ENCODE peak calls at places on chromosomes 16 and 17, in ten cellular contexts. Z is HTR-8/SVneo; C is colonic mucosa; P is left kidney; U is activated effector memory CD4-positive, alpha-beta T cell treated with Interleukin-2 at 50 U/mL for 16 hours; R is NCI-H1105; M is mucosa of descending colon; T is activated gamma-delta T cell treated with Interleukin-2 at 50 U/mL for 16 hours; D is ureter; N is fibroblast of lung. F is an unnamed sample.

GRCh38 chr16:84925092-84925772 is 86.1 kb downstream of the ZDHHC7 start:
- DNase-seq in R (peak; percentile 2), T (peak; percentile 68), N (no peak), Z (peak; percentile 74), P (no peak), C (peak; percentile 78), M (peak; percentile 83), D (no peak), U (peak; percentile 47), F (peak; percentile 45)

GRCh38 chr17:79521225-79521624 is 89.6 kb downstream of the RBFOX3 start:
- DNase-seq in D (no peak), P (no peak), C (no peak), M (no peak), U (no peak), Z (no peak), R (no peak), T (no peak), N (no peak), F (no peak)

GRCh38 chr16:57985204-57986121 is 14.5 kb upstream of the CNGB1 start:
- DNase-seq in M (no peak), U (no peak), C (no peak), T (no peak), N (no peak), P (peak; percentile 55), D (peak; percentile 46), R (no peak), Z (no peak), F (no peak)

GRCh38 chr17:40298726-40299125 is 10.3 kb upstream of the RARA start:
- DNase-seq in Z (no peak), D (no peak), T (no peak), N (no peak), U (no peak), M (no peak), C (no peak), P (no peak), R (no peak), F (no peak)

GRCh38 chr17:57911834-57912673 is 43.2 kb downstream of the CUEDC1 start:
- DNase-seq in N (peak; percentile 58), Z (no peak), M (peak; percentile 95), R (peak; percentile 93), U (no peak), T (no peak), C (peak; percentile 96), D (peak; percentile 88), P (peak; percentile 79), F (peak; percentile 64)

GRCh38 chr17:69047368-69048263 is 13.1 kb downstream of the ABCA9 start:
- DNase-seq in R (no peak), C (peak; percentile 71), M (peak; percentile 69), N (peak; percentile 93), D (peak; percentile 60), Z (no peak), T (no peak), P (peak; percentile 75), U (no peak), F (no peak)

GRCh38 chr17:18364166-18364565 is 816 bp upstream of the SHMT1 start:
- DNase-seq in C (no peak), T (no peak), D (no peak), Z (no peak), P (no peak), R (no peak), U (no peak), N (no peak), M (no peak), F (no peak)

GRCh38 chr17:17078832-17079231 is 36.6 kb downstream of the MPRIP start:
- DNase-seq in D (no peak), M (no peak), T (no peak), P (no peak), Z (no peak), R (no peak), C (no peak), U (no peak), N (no peak), F (no peak)

GRCh38 chr17:59884861-59885260 is 7.9 kb downstream of the TUBD1 start:
- DNase-seq in R (no peak), T (no peak), P (no peak), U (no peak), D (no peak), C (no peak), M (no peak), N (no peak), Z (no peak), F (no peak)

GRCh38 chr16:54115558-54115957 is 171.0 kb downstream of the IRX3 start:
- DNase-seq in Z (no peak), M (no peak), C (no peak), N (no peak), D (no peak), T (no peak), U (no peak), P (no peak), R (no peak), F (no peak)

GRCh38 chr16:88792668-88793587 is 7.9 kb upstream of the PIEZO1 start:
- DNase-seq in N (no peak), Z (no peak), M (no peak), R (no peak), P (peak; percentile 24), C (no peak), D (no peak), U (no peak), T (no peak), F (no peak)

GRCh38 chr16:70573451-70574121 is 50.0 kb downstream of the SF3B3 start:
- DNase-seq in U (no peak), D (no peak), Z (no peak), R (no peak), N (peak; percentile 97), M (no peak), C (no peak), P (peak; percentile 77), T (no peak), F (no peak)

GRCh38 chr17:66580178-66580577 is 254.7 kb upstream of the CACNG5 start:
- DNase-seq in Z (peak; percentile 82), N (peak; percentile 80), U (no peak), C (peak; percentile 29), R (no peak), T (no peak), P (peak; percentile 85), D (peak; percentile 46), M (peak; percentile 24), F (no peak)

GRCh38 chr17:46002311-46002972 is 3.4 kb downstream of the STH start:
- DNase-seq in C (peak; percentile 78), N (peak; percentile 58), T (peak; percentile 78), M (peak; percentile 89), P (peak; percentile 82), U (peak; percentile 61), R (peak; percentile 48), D (peak; percentile 85), Z (peak; percentile 90), F (peak; percentile 61)

GRCh38 chr17:77865109-77865611 is 93.3 kb upstream of the TNRC6C start:
- DNase-seq in Z (no peak), C (no peak), T (no peak), P (peak; percentile 77), M (no peak), N (no peak), D (no peak), U (no peak), R (no peak), F (no peak)

GRCh38 chr16:74892574-74893461 is 92.1 kb downstream of the WDR59 start:
- DNase-seq in C (no peak), T (no peak), M (no peak), P (no peak), N (no peak), Z (no peak), U (no peak), R (no peak), D (no peak), F (no peak)

GRCh38 chr17:55577687-55578086 is 66.4 kb upstream of the SMIM36 start:
- DNase-seq in R (no peak), U (peak; percentile 40), N (no peak), Z (no peak), P (peak; percentile 17), D (no peak), M (peak; percentile 19), T (no peak), C (no peak), F (peak; percentile 80)

GRCh38 chr16:81901483-81901882 is 109.8 kb downstream of the SDR42E1 start:
- DNase-seq in R (no peak), Z (peak; percentile 38), N (peak; percentile 54), P (peak; percentile 21), T (no peak), C (no peak), M (peak; percentile 22), U (no peak), D (peak; percentile 71), F (peak; percentile 22)

GRCh38 chr16:54402270-54402669 is 115.7 kb upstream of the IRX3 start:
- DNase-seq in N (no peak), D (no peak), R (no peak), C (no peak), U (no peak), Z (no peak), P (no peak), T (no peak), M (no peak), F (peak; percentile 52)

F was measured in Daoy.